ENCODE peak calls at places on chromosomes 2 and 18, in nine cellular contexts. G, P, V, N, Z, A, E, U and R are unnamed samples.

GRCh38 chr18:57134564-57135211 is 12.2 kb upstream of the BOD1L2 start:
- DNase-seq in G (no peak), P (no peak), V (no peak), N (no peak), Z (no peak), A (no peak), E (no peak), U (no peak), R (no peak)

GRCh38 chr2:158745866-158746382 is 49.2 kb upstream of the DAPL1 start:
- DNase-seq in G (no peak), P (no peak), V (no peak), N (no peak), Z (no peak), A (no peak), E (no peak), U (no peak), R (no peak)

GRCh38 chr2:127398239-127398590 is 10.4 kb upstream of the MAP3K2 start:
- DNase-seq in G (peak), P (no peak), V (peak), N (peak), Z (no peak), A (peak), E (peak), U (no peak), R (peak)

GRCh38 chr2:179272406-179273192 is 8.0 kb upstream of the SESTD1 start:
- DNase-seq in G (no peak), P (no peak), V (no peak), N (no peak), Z (no peak), A (no peak), E (no peak), U (no peak), R (peak)

GRCh38 chr2:240127351-240127750 is 8.8 kb downstream of the COPS9 start:
- DNase-seq in G (no peak), P (no peak), V (no peak), N (no peak), Z (no peak), A (no peak), E (peak), U (no peak), R (no peak)

GRCh38 chr2:70536517-70537060 is 17.0 kb downstream of the TGFA start:
- DNase-seq in G (no peak), P (no peak), V (no peak), N (no peak), Z (no peak), A (no peak), E (no peak), U (no peak), R (no peak)

GRCh38 chr2:231068525-231069222 is 12.0 kb downstream of the PSMD1 start:
- DNase-seq in G (no peak), P (no peak), V (peak), N (no peak), Z (no peak), A (peak), E (no peak), U (no peak), R (peak)

GRCh38 chr18:37484893-37485834 is 80.4 kb downstream of the CELF4 start:
- DNase-seq in G (no peak), P (no peak), V (peak), N (peak), Z (peak), A (peak), E (no peak), U (no peak), R (peak)

GRCh38 chr18:52995875-52996274 is 655.9 kb downstream of the DCC start:
- DNase-seq in G (no peak), P (no peak), V (no peak), N (no peak), Z (no peak), A (no peak), E (no peak), U (no peak), R (no peak)

GRCh38 chr2:133837441-133838090 is 269.3 kb upstream of the NCKAP5 start:
- DNase-seq in G (no peak), P (no peak), V (no peak), N (no peak), Z (no peak), A (no peak), E (no peak), U (no peak), R (no peak)